ENCODE peak calls at places on chromosomes 7 and 10, in four cellular contexts. Y is chondrocyte; C is activated naive CD4-positive, alpha-beta T cell; O is stimulated activated CD4-positive, alpha-beta T cell treated with anti-CD3 and anti-CD28 coated beads, Interleukin-2, amount 100 ng/mL, for 48 hours. Q is an unnamed sample.

GRCh38 chr7:134029-134428 is 58.3 kb upstream of the FAM20C start:
- DNase-seq in O (no peak), C (no peak), Y (no peak), Q (no peak)

GRCh38 chr10:543862-544822 is 145.3 kb downstream of the DIP2C start:
- DNase-seq in C (no peak), Y (peak), O (no peak), Q (no peak)

GRCh38 chr7:22944506-22944905 is 69.4 kb downstream of the HYCC1 start:
- DNase-seq in C (no peak), O (no peak), Y (no peak), Q (no peak)

GRCh38 chr7:158120313-158120712 is 467.3 kb downstream of the PTPRN2 start:
- DNase-seq in C (no peak), O (no peak), Y (no peak), Q (no peak)

GRCh38 chr10:132443605-132443997 is 46.6 kb downstream of the PWWP2B start:
- DNase-seq in O (peak), Y (no peak), C (peak), Q (no peak)

GRCh38 chr10:80552151-80552646 is 14.5 kb downstream of the SH2D4B start:
- DNase-seq in O (no peak), C (no peak), Y (no peak), Q (no peak)

GRCh38 chr10:10039600-10039999 is 978.1 kb upstream of the CELF2 start:
- DNase-seq in O (no peak), Y (no peak), C (no peak), Q (no peak)

GRCh38 chr10:34933676-34934075 is 118.6 kb upstream of the PARD3 start:
- DNase-seq in Y (no peak), O (no peak), C (no peak), Q (no peak)

GRCh38 chr10:6694447-6695155 is 114.5 kb upstream of the PRKCQ start:
- DNase-seq in Y (no peak), C (no peak), O (no peak), Q (no peak)